ENCODE peak calls at places on chromosome 22, in ten cellular contexts. I is heart right ventricle; R is neural progenitor cell; U is heart left ventricle; G is CD4-positive, CD25-positive, alpha-beta regulatory T cell; X is mesendoderm; Y is esophagus squamous epithelium; A is AG04450; Q is CD8-positive, alpha-beta memory T cell; M is tibial nerve. T is an unnamed sample.

GRCh38 chr22:39316440-39317083 is 2.9 kb downstream of the RPL3 start:
- DNase-seq in R (peak), A (peak), Y (no peak), G (peak), I (peak), Q (peak), U (peak), M (peak), X (peak), T (peak)

GRCh38 chr22:31945478-31945815 is 1.1 kb downstream of the YWHAH start:
- DNase-seq in I (no peak), M (no peak), Y (no peak), G (peak), A (no peak), R (no peak), X (no peak), U (no peak), Q (peak), T (no peak)

GRCh38 chr22:21009638-21010425 is 5.1 kb upstream of the P2RX6 start:
- DNase-seq in R (peak), Q (no peak), I (peak), X (peak), U (no peak), Y (no peak), M (no peak), G (peak), A (no peak), T (no peak)

GRCh38 chr22:47113880-47114415 is 351.5 kb downstream of the TBC1D22A start:
- DNase-seq in X (no peak), M (no peak), I (no peak), Y (no peak), U (no peak), Q (no peak), A (no peak), R (no peak), G (no peak), T (no peak)

GRCh38 chr22:48530666-48531065 is 1297.0 kb downstream of the BRD1 start:
- DNase-seq in Q (no peak), R (no peak), G (no peak), Y (no peak), A (no peak), U (no peak), X (no peak), I (no peak), M (no peak), T (no peak)

GRCh38 chr22:39361495-39361894 is 11.7 kb downstream of the SYNGR1 start:
- DNase-seq in A (no peak), Y (no peak), R (no peak), G (no peak), U (no peak), X (no peak), Q (no peak), M (no peak), I (no peak), T (no peak)

GRCh38 chr22:23397618-23398567 is 182.2 kb downstream of the IGLL1 start:
- DNase-seq in Q (no peak), Y (no peak), U (no peak), I (no peak), M (no peak), A (no peak), G (no peak), X (no peak), R (no peak), T (no peak)

GRCh38 chr22:23403720-23404688 is 176.1 kb downstream of the IGLL1 start:
- DNase-seq in Q (no peak), Y (no peak), U (no peak), A (no peak), G (no peak), R (no peak), M (no peak), I (no peak), X (no peak), T (no peak)

GRCh38 chr22:20425821-20426615 is 11.6 kb downstream of the SCARF2 start:
- DNase-seq in G (no peak), Q (no peak), Y (no peak), X (no peak), R (no peak), U (no peak), I (no peak), M (no peak), A (no peak), T (no peak)

GRCh38 chr22:26471522-26471921 is 12.1 kb downstream of the HPS4 start:
- DNase-seq in G (no peak), R (no peak), Q (no peak), I (no peak), Y (no peak), A (peak), M (no peak), X (peak), U (no peak), T (no peak)

GRCh38 chr22:37607010-37607911 is 1.4 kb upstream of the GGA1 start:
- DNase-seq in R (peak), A (no peak), Q (peak), U (peak), M (peak), Y (no peak), G (peak), I (peak), X (peak), T (no peak)
- H3K27ac ChIP-seq in R (no peak), A (peak), Q (peak), U (peak), M (peak), Y (peak), G (peak), I (peak), X (peak), T (no peak)

GRCh38 chr22:50602338-50602700 is 1.7 kb downstream of the MAPK8IP2 start:
- DNase-seq in I (no peak), R (no peak), M (no peak), A (no peak), U (no peak), X (no peak), Q (no peak), G (no peak), Y (no peak), T (no peak)

GRCh38 chr22:50600967-50601668 is 525 bp downstream of the MAPK8IP2 start:
- DNase-seq in G (no peak), Q (no peak), M (no peak), I (no peak), A (no peak), Y (no peak), U (no peak), X (no peak), R (no peak), T (no peak)

GRCh38 chr22:50599816-50600454 is 658 bp upstream of the MAPK8IP2 start:
- DNase-seq in Y (no peak), Q (peak), M (no peak), X (peak), A (no peak), I (peak), R (peak), G (peak), U (peak), T (peak)

GRCh38 chr22:50600541-50600940 is at the start of gene MAPK8IP2:
- DNase-seq in G (no peak), A (no peak), U (no peak), R (peak), M (no peak), Q (no peak), Y (no peak), I (no peak), X (no peak), T (no peak)

DNA sequence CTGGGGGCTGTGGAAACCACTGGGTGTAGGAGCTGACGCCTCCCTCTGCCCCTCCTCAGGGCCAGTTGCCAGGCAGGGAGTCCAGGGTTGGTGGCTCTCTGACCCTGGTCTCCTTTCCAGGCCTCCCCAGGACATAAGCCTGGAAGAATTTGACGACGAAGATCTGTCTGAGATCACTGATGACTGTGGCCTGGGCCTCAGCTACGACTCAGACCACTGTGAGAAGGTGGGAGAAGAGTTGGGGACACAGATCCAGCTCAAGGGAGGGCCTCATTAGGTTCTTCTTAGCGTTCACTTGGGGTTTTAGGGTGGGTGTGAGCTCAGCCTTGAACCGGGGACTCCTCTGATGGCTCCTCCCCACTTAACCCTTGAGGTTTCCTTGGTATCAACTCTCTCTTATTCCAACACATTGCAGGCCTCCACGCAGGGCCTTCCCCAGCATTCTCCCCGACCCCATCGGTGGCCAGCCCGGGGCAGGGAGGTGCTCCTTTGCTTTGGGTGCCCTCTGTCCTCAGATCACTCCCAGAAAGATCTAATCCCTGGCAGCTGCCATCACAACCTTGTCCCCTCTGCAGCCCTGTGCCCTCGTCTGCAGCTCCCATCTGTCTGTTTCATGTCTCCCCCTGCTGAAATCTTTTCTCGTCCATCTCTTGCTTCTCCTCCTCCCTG is 1.2 kb downstream of the MAPK8IP2 start:
- DNase-seq in U (no peak), R (no peak), Y (no peak), Q (no peak), G (no peak), X (no peak), I (no peak), M (no peak), A (no peak), T (no peak)
- H3K27ac ChIP-seq in U (no peak), R (no peak), Y (no peak), Q (no peak), G (no peak), X (no peak), I (no peak), M (no peak), A (no peak), T (no peak)

DNA sequence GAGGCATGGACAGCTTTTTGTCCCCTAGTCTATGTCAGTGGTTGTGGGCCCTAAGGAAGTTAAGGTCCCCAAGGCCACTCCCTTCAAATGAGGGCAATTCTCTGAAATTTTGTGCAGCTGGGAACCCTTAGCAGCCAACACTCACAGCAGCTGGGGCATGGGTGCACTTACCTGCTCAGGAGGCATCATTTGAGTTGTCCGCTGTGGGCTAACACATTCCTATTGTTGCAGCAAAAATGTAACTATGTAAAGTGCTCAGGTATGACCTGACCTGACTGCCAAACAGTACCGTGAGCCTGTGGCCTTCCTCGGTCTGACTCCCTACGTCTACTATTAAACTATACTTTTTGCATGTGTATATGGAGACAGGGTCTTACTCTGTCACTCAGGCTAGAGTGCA is 5.8 kb upstream of the MRTFA start:
- DNase-seq in R (no peak), Q (no peak), I (no peak), U (no peak), M (no peak), A (no peak), X (no peak), G (no peak), Y (no peak), T (no peak)
- H3K27ac ChIP-seq in R (no peak), Q (no peak), I (no peak), U (no peak), M (no peak), A (no peak), X (no peak), G (no peak), Y (no peak), T (no peak)

DNA sequence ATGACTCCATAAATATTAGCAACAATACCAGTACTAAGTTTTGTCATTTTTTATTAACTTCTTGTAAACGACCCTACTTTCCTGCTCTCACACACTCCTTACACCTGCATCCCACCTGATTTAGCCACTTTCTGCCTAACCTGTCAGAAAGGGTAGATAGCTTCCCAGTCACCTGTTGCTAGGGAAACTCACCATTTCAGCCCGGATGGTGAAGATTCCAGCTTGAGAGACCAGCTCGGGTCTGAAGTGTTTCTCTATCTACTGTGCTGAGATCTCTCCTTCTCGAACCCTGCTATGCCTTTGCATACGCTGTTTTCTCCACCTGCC is at the start of gene PARVG:
- DNase-seq in Y (no peak), X (peak), M (no peak), A (no peak), U (no peak), R (no peak), I (no peak), Q (peak), G (peak), T (no peak)
- H3K27ac ChIP-seq in Y (peak), X (no peak), M (peak), A (no peak), U (no peak), R (peak), I (peak), Q (peak), G (peak), T (peak)

DNA sequence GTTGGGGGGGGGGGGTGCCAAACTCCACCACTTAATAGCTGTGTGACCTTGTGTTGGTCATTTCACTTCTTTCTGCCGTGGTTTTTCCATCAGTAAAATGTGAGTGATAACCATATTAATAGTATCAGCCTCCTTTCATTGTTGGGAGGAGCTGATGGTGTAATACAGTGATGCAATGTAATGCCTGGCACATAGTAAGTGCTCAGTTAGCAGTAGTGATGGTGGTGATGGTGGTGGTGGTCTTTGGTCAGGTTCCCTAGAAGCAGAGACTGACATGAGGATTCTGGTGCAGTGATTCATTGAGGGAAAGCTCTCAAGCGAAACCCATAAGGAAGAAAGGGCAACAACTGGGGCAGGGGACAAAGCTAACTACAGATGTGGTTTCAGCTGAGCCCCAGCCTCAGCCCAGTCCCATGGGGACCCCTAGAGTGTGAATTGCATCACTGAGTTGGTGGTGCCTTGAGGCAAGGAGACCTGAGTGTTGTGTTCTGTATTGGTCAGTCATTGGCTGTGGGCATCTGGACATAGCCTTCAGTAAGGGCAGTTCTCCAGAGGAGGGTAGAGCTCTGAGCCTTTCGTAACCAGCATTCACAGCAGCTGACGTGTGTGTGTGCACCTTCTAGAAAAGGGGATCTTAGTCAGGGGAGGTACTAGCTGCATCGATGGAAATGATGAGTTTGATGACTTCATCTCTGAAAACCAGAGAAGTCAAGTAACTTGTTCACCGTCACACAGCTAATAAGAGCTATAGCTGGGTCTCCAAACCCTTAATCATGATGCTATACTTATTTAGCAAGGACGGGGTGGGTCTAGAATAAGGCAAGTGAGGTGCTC is 93.6 kb upstream of the CRYBB3 start:
- DNase-seq in X (no peak), Q (no peak), A (no peak), Y (no peak), M (no peak), I (no peak), U (no peak), G (no peak), R (no peak), T (no peak)
- H3K27ac ChIP-seq in X (no peak), Q (no peak), A (no peak), Y (no peak), M (no peak), I (no peak), U (no peak), G (no peak), R (no peak), T (no peak)

DNA sequence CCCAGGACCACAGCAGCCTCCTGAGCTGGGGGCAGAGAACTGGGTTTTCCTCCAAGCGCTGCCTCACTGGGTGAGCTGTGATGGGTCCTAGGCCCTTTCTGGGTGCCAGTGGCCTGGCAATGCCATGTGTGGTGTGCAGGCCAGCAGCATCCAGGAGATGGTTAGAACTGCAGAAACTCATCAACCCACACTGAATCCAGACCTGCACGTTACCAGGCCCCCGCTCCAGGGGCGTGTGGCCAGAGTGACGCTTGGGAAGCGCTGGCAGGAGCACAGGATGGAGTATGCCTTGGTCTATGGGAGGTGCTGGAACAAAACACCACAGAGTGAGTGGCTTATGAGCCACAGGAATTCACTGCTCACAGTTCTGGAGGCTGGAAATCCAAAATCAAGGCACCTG is 97.0 kb downstream of the MN1 start:
- DNase-seq in A (no peak), Y (no peak), R (no peak), Q (no peak), U (no peak), M (no peak), G (no peak), I (no peak), X (no peak), T (no peak)
- H3K27ac ChIP-seq in A (no peak), Y (no peak), R (no peak), Q (no peak), U (no peak), M (no peak), G (no peak), I (no peak), X (no peak), T (no peak)

DNA sequence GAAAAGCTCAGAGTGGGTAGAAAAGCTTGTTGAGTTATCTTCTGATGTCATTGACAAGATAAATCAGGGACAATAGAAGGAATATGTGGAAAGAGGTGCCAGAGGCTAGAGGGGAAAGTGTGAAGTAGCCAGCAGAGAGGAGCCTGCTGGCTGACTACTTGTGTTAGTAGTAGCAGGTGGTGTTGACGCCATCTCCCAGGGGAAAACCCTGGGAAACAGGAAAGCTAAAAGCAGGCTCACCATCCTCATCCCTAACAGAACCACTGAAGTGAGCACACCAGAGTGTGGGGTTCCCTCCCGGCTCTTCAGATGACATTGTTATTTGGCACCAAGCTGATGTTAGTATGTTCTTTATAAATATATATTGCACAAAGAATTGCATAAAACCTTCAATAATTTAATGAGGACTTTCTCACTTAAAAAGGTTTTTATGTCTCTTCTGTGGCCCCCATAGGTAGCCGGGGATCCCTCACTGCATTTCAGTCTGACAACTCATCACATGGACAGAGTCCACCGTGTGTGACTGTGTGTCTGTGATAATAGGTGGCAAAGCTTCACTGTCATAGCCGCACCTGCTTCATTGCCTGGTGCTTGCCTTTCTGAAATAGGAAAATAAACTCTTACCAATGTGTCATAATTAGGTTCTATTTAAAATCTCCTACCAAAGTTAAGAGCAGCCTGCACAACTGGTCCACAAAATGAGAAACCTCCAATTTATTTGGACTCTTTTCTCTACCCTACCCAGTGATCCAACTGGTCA is 63.2 kb upstream of the TOP3B start:
- DNase-seq in Q (no peak), U (no peak), A (no peak), M (no peak), R (no peak), G (no peak), X (no peak), I (no peak), Y (no peak), T (no peak)
- H3K27ac ChIP-seq in Q (no peak), U (no peak), A (no peak), M (no peak), R (no peak), G (no peak), X (no peak), I (no peak), Y (no peak), T (no peak)

GRCh38 chr22:24776525-24776924 is 2.0 kb upstream of the PIWIL3 start:
- DNase-seq in R (no peak), M (no peak), G (no peak), X (no peak), I (no peak), A (no peak), Q (no peak), U (no peak), Y (no peak), T (no peak)
- H3K27ac ChIP-seq in R (no peak), M (no peak), G (no peak), X (no peak), I (no peak), A (no peak), Q (no peak), U (no peak), Y (no peak), T (no peak)

DNA sequence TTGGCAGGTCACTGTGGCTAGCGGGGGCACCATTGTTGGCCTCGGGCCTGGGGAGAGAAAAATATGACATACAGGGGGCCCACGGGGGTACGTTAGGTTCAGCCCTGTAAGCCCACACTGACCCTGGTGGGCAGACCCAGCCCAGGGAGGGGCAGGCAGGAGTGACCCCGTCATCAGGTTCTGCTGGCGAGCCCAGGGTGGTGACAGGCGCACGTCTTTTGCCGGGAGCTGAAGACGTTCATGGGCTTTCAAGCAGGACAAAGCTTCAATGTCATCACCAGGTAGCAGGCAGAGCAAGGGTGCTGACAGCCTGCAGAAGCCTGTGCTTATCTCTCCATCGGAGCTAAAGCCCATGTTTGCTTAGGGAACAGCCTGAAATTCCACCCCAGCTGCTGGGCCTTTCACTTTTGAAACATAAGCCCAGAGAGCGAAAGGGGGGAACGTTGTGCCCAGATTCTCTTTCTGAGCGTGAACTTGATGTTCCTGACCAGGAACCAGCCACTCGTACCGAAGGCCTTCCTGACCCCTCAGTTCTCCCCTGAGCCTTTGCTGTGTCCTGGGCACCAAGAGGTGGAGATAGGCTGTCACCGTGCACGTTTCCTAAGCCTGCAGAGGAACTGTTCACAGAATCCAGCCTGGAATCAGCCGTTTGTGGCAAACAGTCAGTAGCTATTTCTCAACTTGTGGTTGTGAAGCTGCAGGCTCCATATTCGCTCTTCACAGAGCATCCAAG is 74.0 kb upstream of the ATXN10 start:
- DNase-seq in M (no peak), A (no peak), Q (no peak), X (no peak), Y (no peak), R (no peak), G (no peak), I (no peak), U (no peak), T (no peak)
- H3K27ac ChIP-seq in M (no peak), A (no peak), Q (no peak), X (no peak), Y (no peak), R (no peak), G (no peak), I (no peak), U (no peak), T (no peak)

T was measured in substantia nigra.